ENCODE peak calls at places on chromosomes 5 and 9, in ten cellular contexts. W, N, H, I, R, B, C, F, M and D are unnamed samples.
A peak's percentile ranks its signal among the peaks of the same experiment; 100 is the strongest.

GRCh38 chr9:27791311-27791710 is 218.0 kb upstream of the C9orf72 start:
- DNase-seq in W (no peak), N (peak; percentile 58), H (no peak), I (no peak), R (no peak), B (peak; percentile 55), C (no peak), F (no peak), M (no peak), D (no peak)

GRCh38 chr9:73200694-73201432 is 49.2 kb downstream of the ANXA1 start:
- DNase-seq in W (no peak), N (peak; percentile 50), H (peak; percentile 59), I (no peak), R (no peak), B (peak; percentile 71), C (no peak), F (peak; percentile 23), M (no peak), D (peak; percentile 35)

GRCh38 chr5:149046196-149046829 is 16.5 kb downstream of the SH3TC2 start:
- DNase-seq in W (no peak), N (no peak), H (no peak), I (no peak), R (no peak), B (no peak), C (no peak), F (no peak), M (no peak), D (no peak)

GRCh38 chr5:16049766-16050165 is 129.8 kb downstream of the MARCHF11 start:
- DNase-seq in W (no peak), N (no peak), H (no peak), I (no peak), R (no peak), B (no peak), C (no peak), F (no peak), M (no peak), D (no peak)

GRCh38 chr9:129816501-129817435 is 7.2 kb downstream of the TOR1A start:
- DNase-seq in W (no peak), N (no peak), H (no peak), I (no peak), R (no peak), B (no peak), C (no peak), F (no peak), M (no peak), D (no peak)

GRCh38 chr5:152625696-152626095 is 220.6 kb upstream of the NMUR2 start:
- DNase-seq in W (no peak), N (no peak), H (no peak), I (no peak), R (no peak), B (no peak), C (no peak), F (no peak), M (no peak), D (no peak)

GRCh38 chr5:87752362-87752761 is 339.6 kb upstream of the CCNH start:
- DNase-seq in W (no peak), N (no peak), H (peak; percentile 79), I (no peak), R (no peak), B (no peak), C (no peak), F (no peak), M (peak; percentile 56), D (no peak)

GRCh38 chr9:121645003-121645402 is 6.4 kb upstream of the DAB2IP start:
- DNase-seq in W (no peak), N (peak; percentile 30), H (no peak), I (no peak), R (no peak), B (peak; percentile 97), C (no peak), F (no peak), M (peak; percentile 75), D (peak; percentile 61)

GRCh38 chr9:127187231-127187956 is 65.0 kb upstream of the ANGPTL2 start:
- DNase-seq in W (no peak), N (peak; percentile 92), H (peak; percentile 99), I (no peak), R (no peak), B (peak; percentile 52), C (no peak), F (no peak), M (no peak), D (no peak)

GRCh38 chr5:14727428-14727865 is 62.9 kb downstream of the OTULIN start:
- DNase-seq in W (peak; percentile 31), N (peak; percentile 75), H (peak; percentile 84), I (peak; percentile 50), R (peak; percentile 72), B (peak; percentile 89), C (peak; percentile 75), F (peak; percentile 71), M (peak; percentile 95), D (peak; percentile 88)

GRCh38 chr5:77356740-77357139 is 135.4 kb downstream of the WDR41 start:
- DNase-seq in W (no peak), N (peak; percentile 86), H (peak; percentile 78), I (no peak), R (no peak), B (peak; percentile 15), C (no peak), F (no peak), M (no peak), D (no peak)

GRCh38 chr5:174319551-174319950 is 274.0 kb downstream of the NSG2 start:
- DNase-seq in W (no peak), N (no peak), H (no peak), I (no peak), R (no peak), B (no peak), C (no peak), F (no peak), M (no peak), D (no peak)

GRCh38 chr9:29432191-29432590 is 1858.9 kb upstream of the C9orf72 start:
- DNase-seq in W (no peak), N (no peak), H (no peak), I (no peak), R (no peak), B (peak; percentile 16), C (no peak), F (no peak), M (no peak), D (no peak)

GRCh38 chr9:79221084-79221483 is 350.7 kb upstream of the TLE4 start:
- DNase-seq in W (no peak), N (peak; percentile 84), H (peak; percentile 75), I (no peak), R (no peak), B (peak; percentile 21), C (no peak), F (no peak), M (no peak), D (no peak)

GRCh38 chr9:99906403-99907207 is at the start of gene STX17:
- DNase-seq in W (peak; percentile 79), N (peak; percentile 80), H (peak; percentile 64), I (peak; percentile 59), R (peak; percentile 80), B (peak; percentile 91), C (peak; percentile 83), F (peak; percentile 96), M (peak; percentile 92), D (peak; percentile 83)

GRCh38 chr5:36820900-36821299 is 55.7 kb upstream of the NIPBL start:
- DNase-seq in W (peak; percentile 87), N (peak; percentile 9), H (no peak), I (no peak), R (no peak), B (peak; percentile 23), C (no peak), F (no peak), M (no peak), D (no peak)

GRCh38 chr5:145811834-145812625 is 23.1 kb downstream of the PRELID2 start:
- DNase-seq in W (no peak), N (peak; percentile 46), H (peak; percentile 53), I (no peak), R (no peak), B (peak; percentile 69), C (no peak), F (peak; percentile 38), M (peak; percentile 54), D (peak; percentile 42)

GRCh38 chr5:67416133-67416937 is 219.7 kb upstream of the CD180 start:
- DNase-seq in W (no peak), N (no peak), H (no peak), I (no peak), R (peak; percentile 39), B (peak; percentile 59), C (peak; percentile 26), F (no peak), M (no peak), D (no peak)

GRCh38 chr9:92312887-92313623 is 12.1 kb downstream of the NOL8 start:
- DNase-seq in W (peak; percentile 13), N (no peak), H (no peak), I (no peak), R (no peak), B (no peak), C (no peak), F (no peak), M (no peak), D (no peak)

GRCh38 chr5:4113426-4113825 is 517.8 kb downstream of the IRX1 start:
- DNase-seq in W (no peak), N (no peak), H (no peak), I (no peak), R (no peak), B (no peak), C (no peak), F (no peak), M (no peak), D (no peak)

GRCh38 chr9:137293482-137294090 is 8.5 kb downstream of the NRARP start:
- DNase-seq in W (no peak), N (peak; percentile 35), H (no peak), I (no peak), R (peak; percentile 88), B (peak; percentile 70), C (no peak), F (no peak), M (no peak), D (no peak)

GRCh38 chr5:125232779-125233230 is 486.4 kb upstream of the ZNF608 start:
- DNase-seq in W (no peak), N (peak; percentile 9), H (peak; percentile 98), I (no peak), R (no peak), B (peak; percentile 21), C (no peak), F (no peak), M (no peak), D (no peak)

GRCh38 chr5:176873541-176874172 is 25.5 kb downstream of the HK3 start:
- DNase-seq in W (no peak), N (no peak), H (no peak), I (no peak), R (no peak), B (peak; percentile 22), C (no peak), F (no peak), M (no peak), D (no peak)

GRCh38 chr9:127030814-127031740 is 91.4 kb downstream of the ANGPTL2 start:
- DNase-seq in W (no peak), N (no peak), H (no peak), I (no peak), R (no peak), B (no peak), C (no peak), F (no peak), M (peak; percentile 59), D (no peak)

GRCh38 chr5:150587830-150588494 is 52.5 kb upstream of the SYNPO start:
- DNase-seq in W (no peak), N (no peak), H (peak; percentile 21), I (no peak), R (peak; percentile 33), B (no peak), C (no peak), F (no peak), M (no peak), D (no peak)